ENCODE peak calls at places on chromosome 6, in ten cellular contexts. O is foreskin fibroblast, M is GM23338, V is OCI-LY7, X is colonic mucosa, B is psoas muscle, K is GM12865, G is GM06990, A is fibroblast of lung, I is HL-60. E is an unnamed sample.

GRCh38 chr6:109008537-109008950 is 86.1 kb downstream of the SESN1 start:
- DNase-seq in X (no peak), V (no peak), M (no peak), G (peak; percentile 5), O (peak; percentile 47), I (no peak), B (no peak), A (peak; percentile 65), K (no peak), E (no peak)

GRCh38 chr6:1756472-1757129 is 146.9 kb downstream of the FOXC1 start:
- DNase-seq in A (no peak), K (no peak), B (no peak), V (no peak), M (no peak), O (no peak), X (no peak), G (no peak), I (no peak), E (no peak)

GRCh38 chr6:87897581-87898147 is 150.0 kb upstream of the SPACA1 start:
- DNase-seq in X (no peak), B (no peak), I (no peak), O (peak; percentile 24), M (no peak), G (no peak), V (no peak), A (peak; percentile 17), K (no peak), E (no peak)

GRCh38 chr6:24719125-24719931 is at the start of gene C6orf62:
- DNase-seq in O (peak; percentile 58), K (peak; percentile 62), X (peak; percentile 53), A (no peak), V (peak; percentile 49), I (peak; percentile 69), G (peak; percentile 47), M (peak; percentile 43), B (peak; percentile 58), E (no peak)

GRCh38 chr6:124073021-124073420 is 269.4 kb downstream of the NKAIN2 start:
- DNase-seq in O (peak; percentile 41), G (no peak), X (no peak), I (no peak), B (no peak), K (no peak), V (no peak), A (peak; percentile 30), M (peak; percentile 34), E (no peak)

GRCh38 chr6:144434308-144434990 is 149.3 kb downstream of the UTRN start:
- DNase-seq in X (no peak), K (no peak), G (no peak), M (no peak), O (peak; percentile 89), V (no peak), I (no peak), A (peak; percentile 74), B (no peak), E (peak; percentile 52)

GRCh38 chr6:41426888-41427641 is 91.7 kb downstream of the NCR2 start:
- DNase-seq in V (no peak), G (no peak), A (no peak), I (no peak), O (no peak), X (no peak), M (peak; percentile 46), K (no peak), B (no peak), E (no peak)

GRCh38 chr6:10655508-10656055 is 38.8 kb downstream of the C6orf52 start:
- DNase-seq in I (peak; percentile 3), M (no peak), K (peak; percentile 40), X (no peak), B (no peak), A (no peak), O (no peak), V (no peak), G (no peak), E (no peak)

GRCh38 chr6:82971877-82972460 is 93.7 kb downstream of the UBE3D start:
- DNase-seq in O (no peak), K (no peak), G (no peak), A (no peak), V (no peak), M (no peak), I (no peak), X (no peak), B (no peak), E (no peak)

GRCh38 chr6:9408718-9409117 is 973.4 kb upstream of the SLC35B3 start:
- DNase-seq in G (no peak), V (no peak), B (no peak), K (no peak), X (no peak), A (peak; percentile 81), M (no peak), O (peak; percentile 47), I (no peak), E (no peak)

GRCh38 chr6:83429857-83430605 is 820 bp downstream of the ME1 start:
- DNase-seq in G (no peak), I (no peak), O (peak; percentile 43), X (peak; percentile 58), A (peak; percentile 46), K (peak; percentile 22), M (peak; percentile 35), V (no peak), B (no peak), E (no peak)

GRCh38 chr6:43242908-43243648 is at the start of gene TTBK1:
- DNase-seq in G (no peak), O (peak; percentile 29), M (peak; percentile 64), V (no peak), I (no peak), A (no peak), X (no peak), B (peak; percentile 50), K (no peak), E (no peak)

GRCh38 chr6:136775081-136775480 is 17.2 kb downstream of the MAP3K5 start:
- DNase-seq in X (no peak), I (no peak), V (no peak), A (no peak), M (no peak), B (no peak), K (no peak), G (no peak), O (no peak), E (no peak)

GRCh38 chr6:40922281-40922680 is 116.7 kb downstream of the UNC5CL start:
- DNase-seq in I (no peak), X (no peak), O (peak; percentile 67), B (no peak), K (no peak), G (no peak), A (peak; percentile 10), V (no peak), M (no peak), E (peak; percentile 29)

GRCh38 chr6:137892271-137892708 is 25.2 kb downstream of the TNFAIP3 start:
- DNase-seq in O (peak; percentile 90), I (no peak), G (no peak), B (no peak), A (peak; percentile 82), V (no peak), K (peak; percentile 27), X (no peak), M (no peak), E (peak; percentile 73)

GRCh38 chr6:36387440-36388303 is at the start of gene ETV7:
- DNase-seq in I (peak; percentile 15), B (no peak), V (no peak), X (peak; percentile 67), M (peak; percentile 74), A (peak; percentile 8), K (peak; percentile 52), G (peak; percentile 56), O (peak; percentile 50), E (no peak)

GRCh38 chr6:29424168-29424567 is 9.4 kb downstream of the OR12D1 start:
- DNase-seq in K (no peak), B (no peak), M (peak; percentile 62), X (no peak), G (no peak), A (no peak), V (no peak), O (no peak), I (no peak), E (no peak)

GRCh38 chr6:54135665-54136370 is 24.6 kb downstream of the MLIP start:
- DNase-seq in K (no peak), G (no peak), A (peak; percentile 79), O (peak; percentile 2), M (no peak), B (no peak), I (no peak), X (no peak), V (no peak), E (peak; percentile 24)

GRCh38 chr6:114342826-114343781 is at the start of gene HS3ST5:
- DNase-seq in X (peak; percentile 25), V (no peak), A (peak; percentile 12), O (peak; percentile 82), I (no peak), K (peak; percentile 19), G (peak; percentile 43), B (peak; percentile 64), M (peak; percentile 91), E (no peak)

GRCh38 chr6:64497634-64498033 is 862.0 kb downstream of the PHF3 start:
- DNase-seq in K (no peak), A (no peak), X (no peak), G (no peak), B (no peak), M (no peak), I (no peak), V (no peak), O (no peak), E (no peak)

GRCh38 chr6:136146130-136146529 is 104.0 kb downstream of the MTFR2 start:
- DNase-seq in O (no peak), I (no peak), A (no peak), V (no peak), M (no peak), G (no peak), X (no peak), B (no peak), K (no peak), E (no peak)

GRCh38 chr6:52675372-52675771 is 4.5 kb downstream of the TMEM14A start:
- DNase-seq in G (no peak), O (no peak), I (no peak), A (no peak), K (no peak), B (no peak), V (no peak), M (peak; percentile 45), X (no peak), E (no peak)
- TF ChIP-seq CTCF in G (no peak), O (no peak), I (no peak), A (no peak), K (no peak), B (no peak), V (peak; percentile 21), M (peak; percentile 43), X (no peak), E (no peak)

GRCh38 chr6:167907837-167908681 is 81.3 kb downstream of the AFDN start:
- DNase-seq in K (no peak), M (peak; percentile 22), B (no peak), G (no peak), O (peak; percentile 32), X (peak; percentile 71), I (no peak), A (peak; percentile 32), V (peak; percentile 5), E (no peak)
- H3K4me3 ChIP-seq in K (no peak overlapping the region), M (no peak overlapping the region), B (no peak overlapping the region), G (no peak overlapping the region), O (no peak overlapping the region), X (no peak overlapping the region), I (no peak overlapping the region), A (no peak overlapping the region), V (no peak overlapping the region), E (no peak overlapping the region)

GRCh38 chr6:143060354-143060805 is 309 bp upstream of the AIG1 start:
- DNase-seq in O (peak; percentile 95), G (peak; percentile 83), V (peak; percentile 47), B (peak; percentile 90), M (peak; percentile 93), K (peak; percentile 89), I (peak; percentile 88), X (peak; percentile 80), A (peak; percentile 84), E (peak; percentile 39)
- TF ChIP-seq CTCF in O (peak; percentile 18), G (peak; percentile 30), V (peak; percentile 44), B (no peak), M (no peak), K (peak; percentile 15), I (no peak), X (no peak), A (peak; percentile 9), E (peak; percentile 16)

GRCh38 chr6:150368762-150369161 is at the start of gene IYD:
- DNase-seq in I (no peak), G (no peak), X (peak; percentile 85), K (no peak), A (no peak), B (no peak), M (no peak), V (no peak), O (no peak), E (no peak)
- H3K4me3 ChIP-seq in I (no peak within 1 kb of the TSS), G (no peak within 1 kb of the TSS), X (no peak within 1 kb of the TSS), K (no peak within 1 kb of the TSS), A (no peak within 1 kb of the TSS), B (no peak within 1 kb of the TSS), M (no peak within 1 kb of the TSS), V (no peak within 1 kb of the TSS), O (no peak within 1 kb of the TSS), E (no peak within 1 kb of the TSS)

E was measured in AG09309.